ENCODE peak calls at places on chromosome 4, in five cellular contexts. W, J, K, H and D are unnamed samples.

GRCh38 chr4:40245794-40246546 is 49.1 kb downstream of the RHOH start:
- DNase-seq in W (no peak), J (no peak), K (no peak), H (no peak), D (no peak)

GRCh38 chr4:64533159-64533558 is 123.9 kb upstream of the TECRL start:
- DNase-seq in W (no peak), J (no peak), K (no peak), H (no peak), D (no peak)

GRCh38 chr4:28369504-28369903 is 1508.9 kb downstream of the STIM2 start:
- DNase-seq in W (no peak), J (no peak), K (no peak), H (no peak), D (no peak)

GRCh38 chr4:48974979-48975640 is 11.0 kb upstream of the CWH43 start:
- DNase-seq in W (no peak), J (no peak), K (no peak), H (no peak), D (no peak)

GRCh38 chr4:87108142-87108546 is 112.3 kb downstream of the KLHL8 start:
- DNase-seq in W (no peak), J (peak; percentile 84), K (no peak), H (peak; percentile 65), D (peak; percentile 58)

GRCh38 chr4:119872344-119873031 is 194.2 kb downstream of the MAD2L1 start:
- DNase-seq in W (no peak), J (no peak), K (no peak), H (no peak), D (no peak)

GRCh38 chr4:78899302-78899701 is 39.9 kb downstream of the PAQR3 start:
- DNase-seq in W (no peak), J (no peak), K (no peak), H (no peak), D (no peak)

GRCh38 chr4:7806080-7806630 is 133.5 kb downstream of the AFAP1 start:
- DNase-seq in W (no peak), J (peak; percentile 93), K (no peak), H (no peak), D (peak; percentile 49)

GRCh38 chr4:125734504-125734903 is 419.7 kb downstream of the FAT4 start:
- DNase-seq in W (no peak), J (no peak), K (peak; percentile 19), H (no peak), D (no peak)

GRCh38 chr4:19776021-19776459 is 475.7 kb upstream of the SLIT2 start:
- DNase-seq in W (no peak), J (peak; percentile 53), K (no peak), H (no peak), D (peak; percentile 90)

GRCh38 chr4:181202249-181202648 is 1041.0 kb upstream of the TENM3 start:
- DNase-seq in W (no peak), J (no peak), K (no peak), H (peak; percentile 27), D (no peak)

GRCh38 chr4:177489847-177490246 is 47.6 kb upstream of the AGA start:
- DNase-seq in W (no peak), J (no peak), K (no peak), H (no peak), D (no peak)

GRCh38 chr4:76306882-76307669 is 543 bp downstream of the STBD1 start:
- DNase-seq in W (no peak), J (peak; percentile 50), K (peak; percentile 93), H (peak; percentile 76), D (no peak)

GRCh38 chr4:158873795-158874359 is 105.1 kb downstream of the FNIP2 start:
- DNase-seq in W (no peak), J (peak; percentile 74), K (no peak), H (no peak), D (peak; percentile 28)

GRCh38 chr4:159368320-159368719 is 265.4 kb downstream of the RAPGEF2 start:
- DNase-seq in W (no peak), J (no peak), K (no peak), H (no peak), D (no peak)

GRCh38 chr4:47386592-47387235 is 76.8 kb downstream of the COMMD8 start:
- DNase-seq in W (no peak), J (no peak), K (no peak), H (no peak), D (no peak)

GRCh38 chr4:177455591-177455990 is 13.4 kb upstream of the AGA start:
- DNase-seq in W (no peak), J (peak; percentile 47), K (no peak), H (no peak), D (peak; percentile 2)

GRCh38 chr4:163988921-163989320 is 494.4 kb downstream of the TMA16 start:
- DNase-seq in W (no peak), J (no peak), K (no peak), H (no peak), D (no peak)

GRCh38 chr4:184287697-184288255 is 70.1 kb upstream of the ENPP6 start:
- DNase-seq in W (no peak), J (peak; percentile 85), K (no peak), H (no peak), D (peak; percentile 11)

GRCh38 chr4:109914356-109914755 is 1.7 kb downstream of the EGF start:
- DNase-seq in W (no peak), J (no peak), K (no peak), H (no peak), D (no peak)

GRCh38 chr4:7222521-7222920 is 30.2 kb downstream of the SORCS2 start:
- DNase-seq in W (no peak), J (no peak), K (peak; percentile 71), H (no peak), D (no peak)

GRCh38 chr4:125736057-125736456 is 421.3 kb downstream of the FAT4 start:
- DNase-seq in W (no peak), J (peak; percentile 42), K (no peak), H (peak; percentile 3), D (no peak)

GRCh38 chr4:17117746-17118145 is 219.3 kb upstream of the LDB2 start:
- DNase-seq in W (no peak), J (no peak), K (no peak), H (no peak), D (peak; percentile 31)

GRCh38 chr4:105560488-105560887 is 8.1 kb downstream of the ARHGEF38 start:
- DNase-seq in W (no peak), J (peak; percentile 3), K (no peak), H (no peak), D (no peak)

DNA sequence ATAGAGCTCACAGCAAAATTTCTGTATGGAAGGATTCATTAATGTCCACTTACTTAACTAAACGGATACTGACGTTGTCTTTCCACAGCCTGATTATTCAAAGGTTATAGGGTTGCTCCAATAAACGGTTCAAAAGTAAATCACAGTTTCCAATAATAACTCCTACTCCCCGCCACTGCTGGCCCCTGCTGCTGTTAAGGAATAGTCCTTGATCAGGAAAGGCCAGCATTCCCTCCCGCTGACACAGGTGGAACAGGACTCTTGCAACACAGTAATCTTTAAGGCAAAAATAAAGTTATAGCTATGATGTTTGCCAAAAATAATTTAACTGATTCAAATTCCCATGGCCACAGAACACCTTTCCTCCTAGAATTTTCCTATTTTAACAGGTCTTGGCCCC is 53.9 kb downstream of the FAT1 start:
- DNase-seq in W (no peak), J (no peak), K (no peak), H (no peak), D (no peak)
- H3K4me3 ChIP-seq in W (no peak overlapping the region), J (no peak overlapping the region), K (no peak overlapping the region), H (no peak overlapping the region), D (no peak overlapping the region)

GRCh38 chr4:52670121-52670520 is 11.0 kb upstream of the USP46 start:
- DNase-seq in W (no peak), J (no peak), K (no peak), H (no peak), D (no peak)

GRCh38 chr4:52664479-52664878 is 5.4 kb upstream of the USP46 start:
- DNase-seq in W (no peak), J (no peak), K (no peak), H (no peak), D (no peak)

GRCh38 chr4:52661966-52662705 is 3.0 kb upstream of the USP46 start:
- DNase-seq in W (no peak), J (peak; percentile 20), K (no peak), H (no peak), D (no peak)

GRCh38 chr4:52660643-52661042 is 1.5 kb upstream of the USP46 start:
- DNase-seq in W (no peak), J (no peak), K (no peak), H (peak; percentile 15), D (no peak)

DNA sequence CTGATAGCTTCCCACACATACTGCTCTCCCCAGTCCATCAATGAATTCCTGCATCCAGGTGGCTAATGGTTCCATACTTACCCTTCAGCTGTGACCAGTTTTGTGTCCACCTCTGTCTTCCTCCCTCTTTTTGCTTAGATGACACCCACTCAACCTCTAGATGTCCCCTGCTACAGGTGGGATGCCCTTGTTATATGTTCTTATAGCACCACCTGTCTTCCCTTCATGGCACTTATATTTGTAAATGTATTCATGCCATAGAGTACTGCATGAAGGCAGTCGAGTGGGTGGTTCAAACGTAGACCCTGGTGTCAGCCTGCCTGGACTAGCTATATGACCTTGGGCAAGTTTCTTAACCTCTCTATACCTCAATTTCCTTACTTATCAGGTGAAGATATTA is 6.5 kb upstream of the USP46 start:
- DNase-seq in W (no peak), J (no peak), K (no peak), H (peak; percentile 29), D (no peak)
- TF ChIP-seq CTCF in W (peak; percentile 36), J (peak; percentile 15), K (no peak), H (no peak), D (peak; percentile 27)

DNA sequence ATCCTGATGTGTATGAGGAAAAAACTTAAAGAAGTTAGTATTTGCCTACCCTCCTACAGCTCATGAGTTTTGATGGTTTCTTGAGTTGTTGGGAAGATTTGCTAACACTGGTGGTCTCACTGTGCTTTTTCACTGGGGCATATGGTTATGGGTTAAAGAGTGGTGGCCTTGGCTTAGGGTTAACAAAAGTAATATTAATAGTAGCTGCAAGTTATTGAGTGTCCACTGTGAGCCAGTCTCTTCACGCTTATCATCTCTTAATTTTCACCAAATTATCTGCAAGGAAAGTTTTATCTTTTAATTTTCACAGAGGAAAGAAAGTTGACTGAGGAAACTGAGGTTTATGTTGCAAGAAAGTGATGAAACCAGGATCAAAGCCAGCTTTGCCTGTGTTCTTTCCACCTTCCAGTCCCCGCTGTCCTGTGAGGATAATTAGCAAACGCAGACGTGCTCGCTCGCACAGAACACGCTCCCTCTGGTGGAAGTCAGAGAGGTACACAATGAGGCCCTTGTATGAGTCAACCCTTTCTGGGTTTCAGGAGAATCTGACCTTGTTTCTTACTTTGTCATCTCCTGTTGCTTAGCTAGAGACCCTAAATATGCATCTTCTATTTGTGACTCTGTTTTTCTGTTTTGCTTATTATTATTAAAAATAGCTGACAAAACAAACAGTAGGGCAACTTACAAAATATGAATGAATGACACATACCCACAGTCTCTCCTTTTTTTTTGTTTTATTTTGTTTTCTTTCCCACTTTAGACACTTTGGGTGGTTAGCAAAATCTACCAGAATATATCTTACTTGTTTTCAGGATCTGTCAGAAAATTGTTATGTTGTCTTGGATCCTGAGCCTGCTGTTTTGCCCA is 94.3 kb downstream of the DDIT4L start:
- DNase-seq in W (no peak), J (peak; percentile 67), K (no peak), H (peak; percentile 64), D (peak; percentile 55)
- H3K4me3 ChIP-seq in W (no peak overlapping the region), J (no peak overlapping the region), K (no peak overlapping the region), H (no peak overlapping the region), D (no peak overlapping the region)

GRCh38 chr4:55431710-55432336 is 36.1 kb downstream of the TMEM165 start:
- DNase-seq in W (no peak), J (no peak), K (no peak), H (no peak), D (no peak)

GRCh38 chr4:55437823-55438222 is 42.1 kb downstream of the TMEM165 start:
- DNase-seq in W (no peak), J (no peak), K (no peak), H (no peak), D (no peak)

GRCh38 chr4:55438314-55438713 is 42.6 kb downstream of the TMEM165 start:
- DNase-seq in W (no peak), J (no peak), K (no peak), H (no peak), D (no peak)

GRCh38 chr4:55437356-55437796 is 41.6 kb downstream of the TMEM165 start:
- DNase-seq in W (no peak), J (peak; percentile 51), K (no peak), H (no peak), D (no peak)

GRCh38 chr4:55435136-55435535 is 39.4 kb downstream of the TMEM165 start:
- DNase-seq in W (no peak), J (peak; percentile 46), K (no peak), H (no peak), D (no peak)
- TF ChIP-seq CTCF in W (peak; percentile 26), J (peak; percentile 24), K (peak; percentile 7), H (no peak), D (peak; percentile 19)